ENCODE peak calls at places on chromosomes 16 and 17, in seven cellular contexts. W is stimulated activated CD4-positive, alpha-beta T cell treated with anti-CD3 and anti-CD28 coated beads, TNF-alpha, amount 100 ng/mL, for 1 hour; N is NCI-H1092 treated with DMSO at 0.1 percent for 48 hours; F is amniotic stem cell; J is bronchial epithelial cell; M is lower lobe of right lung; D is CD4-positive, alpha-beta T cell. A is an unnamed sample.

GRCh38 chr16:58024673-58025350 is 742 bp upstream of the MMP15 start:
- DNase-seq in W (no peak), N (no peak), F (no peak), J (peak), M (peak), D (no peak), A (no peak)

GRCh38 chr17:39306509-39307212 is 80.9 kb upstream of the STAC2 start:
- DNase-seq in W (no peak), N (no peak), F (peak), J (no peak), M (no peak), D (no peak), A (no peak)

GRCh38 chr16:28090646-28091377 is 27.3 kb upstream of the GSG1L start:
- DNase-seq in W (no peak), N (no peak), F (no peak), J (peak), M (no peak), D (no peak), A (no peak)

GRCh38 chr16:12646490-12647274 is 157.0 kb downstream of the CPPED1 start:
- DNase-seq in W (no peak), N (no peak), F (no peak), J (no peak), M (no peak), D (no peak), A (no peak)

GRCh38 chr16:84821728-84822676 is 2.2 kb downstream of the CRISPLD2 start:
- DNase-seq in W (no peak), N (no peak), F (no peak), J (no peak), M (no peak), D (no peak), A (no peak)

GRCh38 chr17:79205688-79206205 is 131.1 kb downstream of the ENGASE start:
- DNase-seq in W (no peak), N (no peak), F (no peak), J (peak), M (no peak), D (no peak), A (no peak)

GRCh38 chr16:1706386-1707192 is 594 bp downstream of the MAPK8IP3 start:
- DNase-seq in W (no peak), N (no peak), F (no peak), J (no peak), M (no peak), D (peak), A (no peak)

GRCh38 chr16:47873434-47873833 is 282.4 kb downstream of the ABCC12 start:
- DNase-seq in W (no peak), N (no peak), F (no peak), J (no peak), M (no peak), D (no peak), A (no peak)

GRCh38 chr16:68539704-68540370 is 746 bp downstream of the ZFP90 start:
- DNase-seq in W (no peak), N (no peak), F (no peak), J (peak), M (no peak), D (no peak), A (no peak)